ENCODE peak calls at places on chromosomes 4 and X, in five cellular contexts. Q is amniotic stem cell, Z is foreskin keratinocyte, G is choroid plexus epithelial cell, R is ELR. U is an unnamed sample.
A peak's percentile ranks its signal among the peaks of the same experiment; 100 is the strongest.

GRCh38 chr4:83269256-83269655 is 15.3 kb downstream of the COQ2 start:
- DNase-seq in Q (no peak), Z (no peak), G (peak; percentile 36), R (no peak), U (no peak)

GRCh38 chrX:72367524-72367923 is 61.8 kb upstream of the CITED1 start:
- DNase-seq in Q (no peak), Z (no peak), G (no peak), R (no peak), U (no peak)

GRCh38 chr4:7313991-7314390 is 120.7 kb downstream of the PSAPL1 start:
- DNase-seq in Q (no peak), Z (no peak), G (no peak), R (no peak), U (no peak)

GRCh38 chr4:118751634-118752293 is 66.6 kb downstream of the METTL14 start:
- DNase-seq in Q (no peak), Z (no peak), G (peak; percentile 88), R (peak; percentile 23), U (no peak)

GRCh38 chr4:134668237-134668636 is 466.6 kb upstream of the PABPC4L start:
- DNase-seq in Q (no peak), Z (no peak), G (no peak), R (peak; percentile 17), U (no peak)

GRCh38 chrX:38679695-38680094 is 118.4 kb downstream of the TSPAN7 start:
- DNase-seq in Q (no peak), Z (no peak), G (no peak), R (no peak), U (no peak)

GRCh38 chrX:9677098-9677739 is 88.4 kb downstream of the GPR143 start:
- DNase-seq in Q (no peak), Z (peak; percentile 26), G (peak; percentile 14), R (peak; percentile 35), U (no peak)

GRCh38 chr4:181674315-181674714 is 568.9 kb upstream of the TENM3 start:
- DNase-seq in Q (no peak), Z (no peak), G (peak; percentile 82), R (no peak), U (no peak)

GRCh38 chr4:139315221-139315675 is 13.0 kb upstream of the NDUFC1 start:
- DNase-seq in Q (no peak), Z (no peak), G (no peak), R (no peak), U (no peak)

GRCh38 chrX:11787564-11787963 is 29.5 kb downstream of the MSL3 start:
- DNase-seq in Q (no peak), Z (no peak), G (peak; percentile 75), R (peak; percentile 13), U (no peak)